ENCODE peak calls at places on chromosomes 3 and 15, in eight cellular contexts. G is mesendoderm, K is cardiac muscle cell, L is hippocampal formation, J is AG09309, U is fibroblast of lung, R is renal cortical epithelial cell, V is ecto neural progenitor cell. D is an unnamed sample.

GRCh38 chr3:133464573-133464972 is 64.7 kb downstream of the BFSP2 start:
- DNase-seq in G (no peak), K (peak; percentile 61), L (no peak), J (no peak), U (peak; percentile 55), R (peak; percentile 73), V (no peak), D (peak; percentile 28)

GRCh38 chr15:41486286-41486685 is 7.4 kb upstream of the ITPKA start:
- DNase-seq in G (no peak), K (no peak), L (no peak), J (no peak), U (no peak), R (no peak), V (no peak), D (no peak)

GRCh38 chr3:179279294-179279693 is 28.4 kb upstream of the KCNMB3 start:
- DNase-seq in G (no peak), K (no peak), L (no peak), J (no peak), U (no peak), R (no peak), V (no peak), D (no peak)

GRCh38 chr15:94141802-94142201 is 89.6 kb upstream of the MCTP2 start:
- DNase-seq in G (no peak), K (no peak), L (no peak), J (no peak), U (no peak), R (no peak), V (no peak), D (no peak)

GRCh38 chr3:121493431-121493830 is 52.4 kb downstream of the POLQ start:
- DNase-seq in G (no peak), K (no peak), L (no peak), J (no peak), U (no peak), R (no peak), V (no peak), D (no peak)

GRCh38 chr3:50121416-50122032 is 32.8 kb downstream of the RBM5 start:
- DNase-seq in G (peak; percentile 85), K (peak; percentile 86), L (peak; percentile 26), J (peak; percentile 20), U (peak; percentile 69), R (peak; percentile 68), V (peak; percentile 86), D (peak; percentile 80)

GRCh38 chr15:69607101-69607500 is 154.5 kb downstream of the RPLP1 start:
- DNase-seq in G (peak; percentile 80), K (peak; percentile 70), L (peak; percentile 35), J (peak; percentile 54), U (peak; percentile 72), R (no peak), V (no peak), D (no peak)

GRCh38 chr3:102671005-102671404 is 236.2 kb downstream of the ZPLD1 start:
- DNase-seq in G (no peak), K (no peak), L (no peak), J (no peak), U (no peak), R (no peak), V (no peak), D (no peak)

GRCh38 chr3:158950131-158950901 is 148.5 kb downstream of the MFSD1 start:
- DNase-seq in G (no peak), K (no peak), L (no peak), J (no peak), U (no peak), R (peak; percentile 2), V (no peak), D (no peak)

GRCh38 chr15:37682304-37682703 is 252.1 kb upstream of the TMCO5A start:
- DNase-seq in G (peak; percentile 68), K (peak; percentile 30), L (no peak), J (no peak), U (peak; percentile 22), R (no peak), V (no peak), D (peak; percentile 26)

GRCh38 chr3:107705046-107705445 is 182.3 kb downstream of the BBX start:
- DNase-seq in G (no peak), K (no peak), L (no peak), J (peak; percentile 57), U (peak; percentile 3), R (no peak), V (no peak), D (no peak)

GRCh38 chr3:148682997-148683396 is 14.7 kb upstream of the AGTR1 start:
- DNase-seq in G (no peak), K (no peak), L (no peak), J (no peak), U (no peak), R (no peak), V (no peak), D (no peak)